ENCODE peak calls at places on chromosomes 1 and 21, in eight cellular contexts. One of them, this sample, is unnamed.

GRCh38 chr1:9538669-9539164 is 548 bp upstream of the SLC25A33 start:
- DNase-seq in ascending aorta: no peak
- DNase-seq in MG63: no peak
- DNase-seq in cardiac muscle cell: no peak
- DNase-seq in MM.1S: no peak
- DNase-seq in thyroid gland: peak
- DNase-seq in fibroblast of pulmonary artery: no peak
- DNase-seq in psoas muscle: peak
- DNase-seq in this sample: no peak

GRCh38 chr1:67735220-67735619 is 50.2 kb downstream of the GADD45A start:
- DNase-seq in MG63: no peak
- DNase-seq in fibroblast of pulmonary artery: peak
- DNase-seq in thyroid gland: no peak
- DNase-seq in psoas muscle: no peak
- DNase-seq in MM.1S: no peak
- DNase-seq in ascending aorta: no peak
- DNase-seq in cardiac muscle cell: peak
- DNase-seq in this sample: no peak

GRCh38 chr1:7628273-7628672 is 142.8 kb upstream of the VAMP3 start:
- DNase-seq in cardiac muscle cell: no peak
- DNase-seq in ascending aorta: no peak
- DNase-seq in fibroblast of pulmonary artery: no peak
- DNase-seq in thyroid gland: peak
- DNase-seq in MG63: no peak
- DNase-seq in psoas muscle: no peak
- DNase-seq in MM.1S: no peak
- DNase-seq in this sample: no peak

GRCh38 chr1:95284420-95284819 is 50.4 kb downstream of the RWDD3 start:
- DNase-seq in ascending aorta: no peak
- DNase-seq in cardiac muscle cell: no peak
- DNase-seq in MM.1S: no peak
- DNase-seq in thyroid gland: no peak
- DNase-seq in psoas muscle: no peak
- DNase-seq in fibroblast of pulmonary artery: no peak
- DNase-seq in MG63: no peak
- DNase-seq in this sample: no peak

GRCh38 chr1:89615676-89616598 is 17.0 kb upstream of the LRRC8C start:
- DNase-seq in MG63: no peak
- DNase-seq in psoas muscle: no peak
- DNase-seq in ascending aorta: no peak
- DNase-seq in fibroblast of pulmonary artery: no peak
- DNase-seq in cardiac muscle cell: no peak
- DNase-seq in thyroid gland: no peak
- DNase-seq in MM.1S: peak
- DNase-seq in this sample: no peak

GRCh38 chr1:59678809-59679228 is 135.9 kb upstream of the HOOK1 start:
- DNase-seq in psoas muscle: no peak
- DNase-seq in MM.1S: no peak
- DNase-seq in thyroid gland: no peak
- DNase-seq in cardiac muscle cell: peak
- DNase-seq in MG63: peak
- DNase-seq in fibroblast of pulmonary artery: peak
- DNase-seq in ascending aorta: no peak
- DNase-seq in this sample: no peak

GRCh38 chr1:156490401-156491032 is 10.1 kb downstream of the MEF2D start:
- DNase-seq in ascending aorta: no peak
- DNase-seq in cardiac muscle cell: no peak
- DNase-seq in thyroid gland: peak
- DNase-seq in fibroblast of pulmonary artery: no peak
- DNase-seq in MM.1S: peak
- DNase-seq in MG63: no peak
- DNase-seq in psoas muscle: no peak
- DNase-seq in this sample: no peak

GRCh38 chr1:17206196-17206595 is 1.3 kb downstream of the PADI1 start:
- DNase-seq in MG63: no peak
- DNase-seq in MM.1S: no peak
- DNase-seq in thyroid gland: no peak
- DNase-seq in psoas muscle: no peak
- DNase-seq in fibroblast of pulmonary artery: no peak
- DNase-seq in cardiac muscle cell: no peak
- DNase-seq in ascending aorta: no peak
- DNase-seq in this sample: no peak

GRCh38 chr21:37636152-37636860 is 269.7 kb downstream of the DYRK1A start:
- DNase-seq in MM.1S: no peak
- DNase-seq in ascending aorta: no peak
- DNase-seq in thyroid gland: no peak
- DNase-seq in psoas muscle: no peak
- DNase-seq in fibroblast of pulmonary artery: peak
- DNase-seq in cardiac muscle cell: peak
- DNase-seq in MG63: peak
- DNase-seq in this sample: no peak

GRCh38 chr21:44639331-44639655 is 2.1 kb downstream of the KRTAP10-10 start:
- DNase-seq in MM.1S: no peak
- DNase-seq in cardiac muscle cell: no peak
- DNase-seq in ascending aorta: no peak
- DNase-seq in MG63: no peak
- DNase-seq in thyroid gland: no peak
- DNase-seq in fibroblast of pulmonary artery: no peak
- DNase-seq in psoas muscle: no peak
- DNase-seq in this sample: no peak

GRCh38 chr1:57637155-57637554 is 213.3 kb upstream of the DAB1 start:
- DNase-seq in fibroblast of pulmonary artery: peak
- DNase-seq in ascending aorta: no peak
- DNase-seq in cardiac muscle cell: peak
- DNase-seq in MM.1S: no peak
- DNase-seq in MG63: peak
- DNase-seq in psoas muscle: no peak
- DNase-seq in thyroid gland: no peak
- DNase-seq in this sample: no peak

GRCh38 chr21:41947596-41948403 is 6.0 kb downstream of the C2CD2 start:
- DNase-seq in ascending aorta: peak
- DNase-seq in MM.1S: no peak
- DNase-seq in cardiac muscle cell: peak
- DNase-seq in psoas muscle: peak
- DNase-seq in thyroid gland: no peak
- DNase-seq in fibroblast of pulmonary artery: peak
- DNase-seq in MG63: peak
- DNase-seq in this sample: no peak

GRCh38 chr1:109247401-109248365 is 1.7 kb upstream of the CELSR2 start:
- DNase-seq in ascending aorta: no peak
- DNase-seq in thyroid gland: no peak
- DNase-seq in MG63: no peak
- DNase-seq in psoas muscle: no peak
- DNase-seq in MM.1S: no peak
- DNase-seq in cardiac muscle cell: no peak
- DNase-seq in fibroblast of pulmonary artery: no peak
- DNase-seq in this sample: no peak

GRCh38 chr1:168360622-168361021 is 79.9 kb downstream of the TBX19 start:
- DNase-seq in thyroid gland: no peak
- DNase-seq in cardiac muscle cell: peak
- DNase-seq in MG63: no peak
- DNase-seq in fibroblast of pulmonary artery: no peak
- DNase-seq in ascending aorta: no peak
- DNase-seq in psoas muscle: no peak
- DNase-seq in MM.1S: no peak
- DNase-seq in this sample: no peak

GRCh38 chr1:100277866-100278265 is 11.8 kb downstream of the RTCA start:
- DNase-seq in MG63: no peak
- DNase-seq in fibroblast of pulmonary artery: no peak
- DNase-seq in thyroid gland: no peak
- DNase-seq in cardiac muscle cell: no peak
- DNase-seq in psoas muscle: no peak
- DNase-seq in MM.1S: peak
- DNase-seq in ascending aorta: no peak
- DNase-seq in this sample: no peak

DNA sequence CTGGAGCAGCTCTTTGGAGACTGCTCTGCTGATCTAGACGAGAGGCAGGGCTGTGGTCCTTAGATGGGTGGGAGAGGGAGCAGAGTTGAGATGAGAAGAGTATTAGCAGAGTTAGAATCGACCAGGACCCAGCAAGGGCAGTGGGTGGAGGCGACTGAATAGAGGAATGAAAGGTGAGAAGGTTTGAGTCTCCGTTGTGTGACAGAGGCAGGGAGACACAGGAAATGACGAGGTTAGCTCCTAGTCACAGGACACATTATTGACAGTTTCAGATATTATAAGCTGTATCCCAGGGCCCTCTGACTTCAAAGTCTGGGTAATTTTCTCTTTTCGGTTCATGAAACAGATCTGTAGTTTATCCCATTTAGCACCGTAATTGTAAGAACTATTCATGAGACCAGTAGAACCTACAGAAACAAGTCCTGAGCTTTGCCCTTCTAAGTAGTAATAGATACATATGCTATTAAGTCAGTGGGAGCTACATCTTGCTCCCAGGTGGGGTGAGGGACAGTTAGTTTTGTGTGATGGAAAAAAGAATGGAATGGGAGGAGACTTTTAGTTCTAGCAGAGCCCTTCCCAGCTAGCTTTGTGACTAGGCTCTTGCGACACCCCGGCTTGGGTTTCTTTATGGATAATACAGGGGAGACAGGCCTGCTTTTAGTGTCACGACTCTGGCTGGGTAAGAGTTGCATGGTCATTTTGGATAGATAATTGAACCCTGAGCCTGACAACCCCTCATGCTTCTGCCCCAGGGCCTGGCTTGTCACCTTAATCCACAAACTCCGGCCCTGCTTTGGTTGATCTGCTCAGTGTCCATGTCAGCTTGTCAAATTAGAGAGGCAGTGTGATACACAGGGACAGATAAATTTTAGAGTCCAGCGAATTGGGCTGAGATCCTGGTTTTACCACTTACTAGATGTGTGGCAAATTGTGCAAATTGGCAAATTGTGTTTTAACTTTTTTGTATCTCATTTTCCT is 70.2 kb downstream of the UCK2 start:
- DNase-seq in psoas muscle: no peak
- DNase-seq in cardiac muscle cell: peak
- DNase-seq in fibroblast of pulmonary artery: peak
- DNase-seq in thyroid gland: no peak
- DNase-seq in MG63: no peak
- DNase-seq in MM.1S: peak
- DNase-seq in ascending aorta: no peak
- DNase-seq in this sample: no peak
- H3K4me3 ChIP-seq in psoas muscle: no peak
- H3K4me3 ChIP-seq in cardiac muscle cell: no peak
- H3K4me3 ChIP-seq in fibroblast of pulmonary artery: no peak
- H3K4me3 ChIP-seq in thyroid gland: no peak
- H3K4me3 ChIP-seq in MG63: no peak
- H3K4me3 ChIP-seq in MM.1S: peak
- H3K4me3 ChIP-seq in ascending aorta: no peak
- H3K4me3 ChIP-seq in this sample: no peak

GRCh38 chr1:181091322-181092040 is 3.0 kb downstream of the IER5 start:
- DNase-seq in fibroblast of pulmonary artery: no peak
- DNase-seq in MG63: no peak
- DNase-seq in cardiac muscle cell: no peak
- DNase-seq in psoas muscle: no peak
- DNase-seq in ascending aorta: no peak
- DNase-seq in thyroid gland: no peak
- DNase-seq in MM.1S: no peak
- DNase-seq in this sample: no peak

GRCh38 chr1:181089017-181089776 is 697 bp downstream of the IER5 start:
- DNase-seq in cardiac muscle cell: no peak
- DNase-seq in thyroid gland: peak
- DNase-seq in MM.1S: peak
- DNase-seq in ascending aorta: no peak
- DNase-seq in fibroblast of pulmonary artery: no peak
- DNase-seq in psoas muscle: peak
- DNase-seq in MG63: peak
- DNase-seq in this sample: no peak

GRCh38 chr1:181090653-181091126 is 2.2 kb downstream of the IER5 start:
- DNase-seq in psoas muscle: no peak
- DNase-seq in MG63: no peak
- DNase-seq in cardiac muscle cell: no peak
- DNase-seq in MM.1S: peak
- DNase-seq in fibroblast of pulmonary artery: no peak
- DNase-seq in thyroid gland: no peak
- DNase-seq in ascending aorta: no peak
- DNase-seq in this sample: no peak

GRCh38 chr1:181088079-181089016 is at the start of gene IER5:
- DNase-seq in thyroid gland: peak
- DNase-seq in MG63: peak
- DNase-seq in cardiac muscle cell: peak
- DNase-seq in fibroblast of pulmonary artery: peak
- DNase-seq in ascending aorta: peak
- DNase-seq in psoas muscle: peak
- DNase-seq in MM.1S: peak
- DNase-seq in this sample: peak

GRCh38 chr1:181089777-181090505 is 1.4 kb downstream of the IER5 start:
- DNase-seq in ascending aorta: no peak
- DNase-seq in fibroblast of pulmonary artery: peak
- DNase-seq in thyroid gland: peak
- DNase-seq in MG63: peak
- DNase-seq in cardiac muscle cell: peak
- DNase-seq in psoas muscle: peak
- DNase-seq in MM.1S: peak
- DNase-seq in this sample: peak
- H3K4me3 ChIP-seq in ascending aorta: peak
- H3K4me3 ChIP-seq in fibroblast of pulmonary artery: peak
- H3K4me3 ChIP-seq in thyroid gland: peak
- H3K4me3 ChIP-seq in MG63: peak
- H3K4me3 ChIP-seq in cardiac muscle cell: peak
- H3K4me3 ChIP-seq in psoas muscle: peak
- H3K4me3 ChIP-seq in MM.1S: peak
- H3K4me3 ChIP-seq in this sample: peak

GRCh38 chr1:33414879-33415278 is 16.0 kb downstream of the PHC2 start:
- DNase-seq in MG63: no peak
- DNase-seq in MM.1S: no peak
- DNase-seq in psoas muscle: no peak
- DNase-seq in fibroblast of pulmonary artery: no peak
- DNase-seq in cardiac muscle cell: no peak
- DNase-seq in thyroid gland: no peak
- DNase-seq in ascending aorta: no peak
- DNase-seq in this sample: no peak

GRCh38 chr1:33407339-33407738 is 23.6 kb downstream of the PHC2 start:
- DNase-seq in cardiac muscle cell: no peak
- DNase-seq in fibroblast of pulmonary artery: no peak
- DNase-seq in MM.1S: no peak
- DNase-seq in ascending aorta: no peak
- DNase-seq in thyroid gland: no peak
- DNase-seq in psoas muscle: no peak
- DNase-seq in MG63: no peak
- DNase-seq in this sample: no peak

GRCh38 chr1:33407750-33408436 is 23.0 kb downstream of the PHC2 start:
- DNase-seq in MG63: no peak
- DNase-seq in MM.1S: no peak
- DNase-seq in ascending aorta: no peak
- DNase-seq in cardiac muscle cell: no peak
- DNase-seq in fibroblast of pulmonary artery: no peak
- DNase-seq in thyroid gland: no peak
- DNase-seq in psoas muscle: no peak
- DNase-seq in this sample: no peak

GRCh38 chr1:33410091-33410701 is 20.7 kb downstream of the PHC2 start:
- DNase-seq in ascending aorta: peak
- DNase-seq in fibroblast of pulmonary artery: peak
- DNase-seq in MM.1S: no peak
- DNase-seq in psoas muscle: no peak
- DNase-seq in thyroid gland: no peak
- DNase-seq in MG63: peak
- DNase-seq in cardiac muscle cell: peak
- DNase-seq in this sample: no peak
- H3K4me3 ChIP-seq in ascending aorta: no peak
- H3K4me3 ChIP-seq in fibroblast of pulmonary artery: no peak
- H3K4me3 ChIP-seq in MM.1S: no peak
- H3K4me3 ChIP-seq in psoas muscle: no peak
- H3K4me3 ChIP-seq in thyroid gland: no peak
- H3K4me3 ChIP-seq in MG63: no peak
- H3K4me3 ChIP-seq in cardiac muscle cell: no peak
- H3K4me3 ChIP-seq in this sample: no peak

GRCh38 chr1:162022626-162023025 is 1.0 kb downstream of the OLFML2B start:
- DNase-seq in ascending aorta: no peak
- DNase-seq in thyroid gland: no peak
- DNase-seq in psoas muscle: no peak
- DNase-seq in MG63: no peak
- DNase-seq in fibroblast of pulmonary artery: no peak
- DNase-seq in cardiac muscle cell: no peak
- DNase-seq in MM.1S: no peak
- DNase-seq in this sample: no peak
- H3K4me3 ChIP-seq in ascending aorta: peak
- H3K4me3 ChIP-seq in thyroid gland: no peak
- H3K4me3 ChIP-seq in psoas muscle: peak
- H3K4me3 ChIP-seq in MG63: no peak
- H3K4me3 ChIP-seq in fibroblast of pulmonary artery: no peak
- H3K4me3 ChIP-seq in cardiac muscle cell: no peak
- H3K4me3 ChIP-seq in MM.1S: no peak
- H3K4me3 ChIP-seq in this sample: no peak

This sample was measured in Jurkat, Clone E6-1.